ENCODE peak calls at places on chromosomes 1 and 21, in five cellular contexts. H is kidney glomerular epithelial cell, D is B cell, W is Caco-2, N is cardiac septum. L is an unnamed sample.

GRCh38 chr21:42614811-42615342 is 38.5 kb upstream of the PDE9A start:
- DNase-seq in N (peak), W (peak), D (peak), H (peak), L (no peak)

GRCh38 chr1:206814716-206815341 is 42.5 kb upstream of the IL10 start:
- DNase-seq in N (no peak), D (peak), H (peak), W (no peak), L (no peak)

GRCh38 chr1:102861247-102861646 is 247.1 kb downstream of the COL11A1 start:
- DNase-seq in H (no peak), N (no peak), D (no peak), W (no peak), L (no peak)

GRCh38 chr21:44530903-44531605 is 8.9 kb downstream of the KRTAP10-1 start:
- DNase-seq in W (no peak), D (no peak), H (no peak), N (peak), L (peak)

GRCh38 chr1:27598288-27598687 is 5.7 kb downstream of the AHDC1 start:
- DNase-seq in D (no peak), W (no peak), H (no peak), N (no peak), L (no peak)

GRCh38 chr21:42672699-42673458 is 19.5 kb downstream of the PDE9A start:
- DNase-seq in N (no peak), H (peak), W (peak), D (no peak), L (no peak)

GRCh38 chr1:7526867-7527732 is 244.0 kb upstream of the VAMP3 start:
- DNase-seq in W (no peak), N (no peak), D (no peak), H (no peak), L (no peak)

GRCh38 chr1:68015369-68015768 is 35.1 kb downstream of the DIRAS3 start:
- DNase-seq in W (no peak), D (no peak), N (no peak), H (no peak), L (no peak)

GRCh38 chr1:239719642-239720258 is 333.4 kb downstream of the CHRM3 start:
- DNase-seq in D (peak), W (no peak), N (no peak), H (no peak), L (peak)

GRCh38 chr21:38989745-38990423 is 184.2 kb downstream of the ETS2 start:
- DNase-seq in N (peak), W (no peak), D (no peak), H (peak), L (no peak)

GRCh38 chr1:30375156-30375555 is 348.2 kb downstream of the MATN1 start:
- DNase-seq in H (no peak), D (no peak), N (no peak), W (no peak), L (peak)

GRCh38 chr1:218809625-218810024 is 364.1 kb upstream of the LYPLAL1 start:
- DNase-seq in W (no peak), D (no peak), H (peak), N (no peak), L (no peak)

GRCh38 chr1:185439727-185440415 is 122.8 kb upstream of the IVNS1ABP start:
- DNase-seq in W (no peak), N (no peak), D (peak), H (peak), L (no peak)

GRCh38 chr1:150887018-150887417 is at the start of gene CTXND2:
- DNase-seq in N (no peak), D (no peak), W (no peak), H (peak), L (no peak)

GRCh38 chr1:119878171-119878570 is 18.1 kb downstream of the ADAM30 start:
- DNase-seq in D (no peak), W (no peak), H (no peak), N (no peak), L (no peak)

GRCh38 chr1:54658164-54658913 is 16.8 kb downstream of the MROH7 start:
- DNase-seq in N (no peak), D (no peak), H (no peak), W (no peak), L (no peak)

L was measured in Peyer's patch.